ENCODE peak calls at places on chromosome 2, in four cellular contexts. One of them, this sample, is unnamed.

GRCh38 chr2:50345691-50346090 is 686.2 kb downstream of the NRXN1 start:
- DNase-seq in A673: no peak
- DNase-seq in AG10803: no peak
- DNase-seq in astrocyte: no peak
- DNase-seq in this sample: no peak

GRCh38 chr2:33502025-33502424 is 25.6 kb downstream of the RASGRP3 start:
- DNase-seq in AG10803: no peak
- DNase-seq in astrocyte: no peak
- DNase-seq in A673: no peak
- DNase-seq in this sample: no peak

GRCh38 chr2:181312515-181312927 is 144.7 kb upstream of the ITGA4 start:
- DNase-seq in A673: no peak
- DNase-seq in astrocyte: no peak
- DNase-seq in AG10803: no peak
- DNase-seq in this sample: no peak

GRCh38 chr2:5195636-5196035 is 496.5 kb upstream of the SOX11 start:
- DNase-seq in A673: no peak
- DNase-seq in AG10803: no peak
- DNase-seq in astrocyte: no peak
- DNase-seq in this sample: peak; percentile 58

GRCh38 chr2:212721026-212721451 is 182.4 kb upstream of the ERBB4 start:
- DNase-seq in AG10803: no peak
- DNase-seq in A673: no peak
- DNase-seq in astrocyte: no peak
- DNase-seq in this sample: no peak

GRCh38 chr2:109531221-109531620 is 82.5 kb downstream of the SEPTIN10 start:
- DNase-seq in AG10803: no peak
- DNase-seq in A673: no peak
- DNase-seq in astrocyte: no peak
- DNase-seq in this sample: no peak

GRCh38 chr2:16330571-16331351 is 334.9 kb downstream of the CYRIA start:
- DNase-seq in A673: no peak
- DNase-seq in AG10803: no peak
- DNase-seq in astrocyte: no peak
- DNase-seq in this sample: no peak

GRCh38 chr2:25825238-25825637 is 53.0 kb downstream of the ASXL2 start:
- DNase-seq in AG10803: no peak
- DNase-seq in A673: no peak
- DNase-seq in astrocyte: no peak
- DNase-seq in this sample: peak; percentile 49

GRCh38 chr2:43184339-43184895 is 42.0 kb downstream of the ZFP36L2 start:
- DNase-seq in A673: no peak
- DNase-seq in astrocyte: peak; percentile 94
- DNase-seq in AG10803: peak; percentile 76
- DNase-seq in this sample: peak; percentile 97

GRCh38 chr2:105470979-105471378 is 72.1 kb upstream of the FHL2 start:
- DNase-seq in astrocyte: no peak
- DNase-seq in A673: no peak
- DNase-seq in AG10803: no peak
- DNase-seq in this sample: no peak

GRCh38 chr2:65551528-65551927 is 119.1 kb upstream of the SPRED2 start:
- DNase-seq in A673: no peak
- DNase-seq in AG10803: no peak
- DNase-seq in astrocyte: no peak
- DNase-seq in this sample: no peak

GRCh38 chr2:149568138-149568537 is 19.4 kb downstream of the MMADHC start:
- DNase-seq in astrocyte: no peak
- DNase-seq in A673: no peak
- DNase-seq in AG10803: no peak
- DNase-seq in this sample: no peak

GRCh38 chr2:179104736-179105135 is 54.8 kb upstream of the CCDC141 start:
- DNase-seq in A673: no peak
- DNase-seq in astrocyte: peak; percentile 19
- DNase-seq in AG10803: no peak
- DNase-seq in this sample: peak; percentile 68

GRCh38 chr2:41903746-41904145 is 144.1 kb upstream of the PKDCC start:
- DNase-seq in AG10803: peak; percentile 60
- DNase-seq in A673: no peak
- DNase-seq in astrocyte: peak; percentile 42
- DNase-seq in this sample: no peak

GRCh38 chr2:232910376-232910775 is 40.3 kb downstream of the SNORC start:
- DNase-seq in AG10803: no peak
- DNase-seq in A673: no peak
- DNase-seq in astrocyte: no peak
- DNase-seq in this sample: no peak

GRCh38 chr2:69565431-69565839 is 78.1 kb downstream of the AAK1 start:
- DNase-seq in astrocyte: no peak
- DNase-seq in A673: peak; percentile 67
- DNase-seq in AG10803: no peak
- DNase-seq in this sample: peak; percentile 43

GRCh38 chr2:555164-555922 is 121.9 kb downstream of the TMEM18 start:
- DNase-seq in AG10803: no peak
- DNase-seq in astrocyte: no peak
- DNase-seq in A673: no peak
- DNase-seq in this sample: no peak

GRCh38 chr2:18891598-18892345 is 302.4 kb upstream of the NT5C1B start:
- DNase-seq in astrocyte: no peak
- DNase-seq in AG10803: peak; percentile 76
- DNase-seq in A673: no peak
- DNase-seq in this sample: no peak

GRCh38 chr2:120398051-120398960 is 52.4 kb downstream of the INHBB start:
- DNase-seq in AG10803: peak; percentile 59
- DNase-seq in A673: no peak
- DNase-seq in astrocyte: peak; percentile 47
- DNase-seq in this sample: peak; percentile 37

DNA sequence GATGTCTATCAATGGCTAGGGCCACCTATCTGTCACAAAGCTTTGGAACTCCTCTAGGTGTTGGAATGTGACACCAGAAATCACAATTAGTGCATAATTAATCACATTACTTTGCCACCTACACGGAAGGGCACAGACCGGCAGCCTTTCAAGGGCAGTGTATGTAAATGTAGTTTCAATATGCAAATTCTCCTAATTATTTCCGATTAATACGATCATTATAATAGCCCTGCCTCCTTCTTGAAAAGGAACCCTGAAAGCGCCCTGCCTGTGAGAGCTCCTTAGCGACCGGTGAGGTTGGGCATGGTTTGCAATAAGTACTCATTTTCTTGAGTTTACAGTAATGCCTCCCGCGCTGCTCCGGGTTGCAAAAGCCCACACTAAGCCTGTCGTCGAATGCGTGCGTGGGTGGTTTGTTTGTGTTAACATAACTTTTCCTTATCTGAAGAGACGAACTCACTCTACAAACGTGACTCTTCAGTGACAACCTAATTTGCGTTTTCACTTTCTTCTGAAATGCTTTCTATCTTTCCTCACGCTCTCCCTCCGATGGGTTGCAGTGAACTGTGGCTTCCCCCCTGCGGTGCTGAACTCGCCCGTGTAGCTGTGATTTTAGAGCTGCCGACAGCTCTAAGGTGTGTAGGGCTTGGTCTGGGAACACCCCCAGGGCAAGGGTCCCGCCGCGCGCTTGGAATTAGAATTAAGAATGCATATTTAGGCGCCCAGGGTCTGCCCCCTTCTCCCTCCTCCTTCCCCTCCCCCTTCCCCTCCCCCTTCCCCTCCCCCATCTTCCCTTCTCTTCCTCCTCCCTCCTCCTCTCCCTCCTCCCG is 710 bp upstream of the ID2 start:
- DNase-seq in A673: peak; percentile 89
- DNase-seq in AG10803: peak; percentile 80
- DNase-seq in astrocyte: peak; percentile 82
- DNase-seq in this sample: peak; percentile 69
- H3K4me3 ChIP-seq in A673: peak overlapping the region; percentile 62
- H3K4me3 ChIP-seq in AG10803: peak overlapping the region; percentile 74
- H3K4me3 ChIP-seq in astrocyte: peak overlapping the region; percentile 65
- H3K4me3 ChIP-seq in this sample: peak overlapping the region; percentile 65

DNA sequence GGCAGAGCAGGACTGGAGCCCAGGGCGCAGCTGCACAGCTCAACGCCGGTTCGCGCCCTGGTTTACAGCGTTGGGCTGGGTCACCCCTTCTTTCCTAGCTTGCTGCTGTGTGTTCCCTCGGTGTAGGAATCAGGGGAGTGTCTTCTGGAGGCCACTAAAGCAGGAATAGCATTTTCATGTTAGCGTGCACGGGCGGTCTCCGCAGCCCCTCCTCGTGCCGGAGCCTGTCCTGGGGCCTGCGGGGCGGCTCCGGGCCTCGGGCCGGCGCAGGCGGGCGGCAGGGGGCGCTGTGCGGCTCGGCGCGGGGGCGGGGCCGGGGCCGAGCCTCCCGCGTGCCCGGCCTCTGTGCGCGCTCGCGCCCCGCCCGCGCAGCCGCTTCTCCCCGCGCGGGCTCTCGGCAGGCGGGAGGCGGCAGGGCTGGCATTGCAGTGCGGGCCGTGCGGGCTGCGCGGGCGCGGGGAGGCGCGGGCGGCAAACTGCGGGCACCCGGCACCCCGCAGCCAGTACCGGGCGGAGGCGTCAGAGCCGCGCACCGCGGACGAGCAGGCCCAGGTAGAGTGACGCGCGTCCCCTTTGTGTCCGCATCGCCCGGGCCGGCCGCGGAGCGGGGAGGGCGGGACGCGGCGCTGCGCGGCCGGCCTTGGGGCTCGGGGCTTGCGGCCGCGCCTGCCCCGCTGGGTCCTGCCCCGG is at the start of gene RNF144A:
- DNase-seq in A673: peak; percentile 81
- DNase-seq in astrocyte: no peak
- DNase-seq in AG10803: peak; percentile 26
- DNase-seq in this sample: peak; percentile 44
- TF ChIP-seq CTCF in A673: peak; percentile 45
- TF ChIP-seq CTCF in astrocyte: peak; percentile 31
- TF ChIP-seq CTCF in AG10803: no peak
- TF ChIP-seq CTCF in this sample: peak; percentile 3

GRCh38 chr2:98827625-98828368 is 96.9 kb upstream of the MGAT4A start:
- DNase-seq in astrocyte: no peak
- DNase-seq in AG10803: no peak
- DNase-seq in A673: no peak
- DNase-seq in this sample: no peak

GRCh38 chr2:98830573-98831145 is 99.7 kb upstream of the MGAT4A start:
- DNase-seq in AG10803: no peak
- DNase-seq in astrocyte: no peak
- DNase-seq in A673: no peak
- DNase-seq in this sample: no peak

GRCh38 chr2:98828369-98828744 is 97.4 kb upstream of the MGAT4A start:
- DNase-seq in astrocyte: no peak
- DNase-seq in A673: no peak
- DNase-seq in AG10803: no peak
- DNase-seq in this sample: no peak

GRCh38 chr2:98829586-98830270 is 98.8 kb upstream of the MGAT4A start:
- DNase-seq in A673: no peak
- DNase-seq in astrocyte: no peak
- DNase-seq in AG10803: no peak
- DNase-seq in this sample: no peak

GRCh38 chr2:98828793-98829371 is 98.0 kb upstream of the MGAT4A start:
- DNase-seq in AG10803: no peak
- DNase-seq in astrocyte: no peak
- DNase-seq in A673: no peak
- DNase-seq in this sample: no peak
- H3K4me3 ChIP-seq in AG10803: no peak overlapping the region
- H3K4me3 ChIP-seq in astrocyte: no peak overlapping the region
- H3K4me3 ChIP-seq in A673: no peak overlapping the region
- H3K4me3 ChIP-seq in this sample: no peak overlapping the region

DNA sequence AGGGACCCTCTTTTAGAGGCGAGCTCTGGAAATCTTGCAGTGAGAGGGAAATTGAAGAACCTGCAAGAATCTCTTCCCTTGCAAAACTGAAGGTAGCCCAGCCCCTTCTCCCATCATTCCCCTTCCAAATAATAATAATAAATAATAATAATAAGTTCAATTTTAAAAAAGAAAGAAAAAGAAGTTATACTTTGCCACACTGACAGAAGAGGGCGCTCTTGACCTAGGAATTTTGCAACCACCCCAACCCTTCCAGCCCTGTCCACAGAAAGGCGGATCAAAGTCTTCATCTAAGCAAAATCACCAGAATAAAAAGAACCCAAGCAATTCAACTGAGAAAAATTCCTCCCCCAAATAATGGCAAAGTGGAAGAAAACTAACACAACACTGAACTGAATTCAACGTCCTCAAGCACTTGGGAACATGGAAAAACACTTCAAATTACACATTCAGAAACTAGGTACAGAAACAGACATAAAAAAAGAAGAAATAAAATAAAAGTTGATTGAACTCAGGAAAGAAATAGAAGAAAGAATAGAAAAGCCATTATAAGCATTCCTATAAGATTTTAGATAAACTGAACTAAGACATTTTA is 98.9 kb upstream of the GLS start:
- DNase-seq in A673: peak; percentile 75
- DNase-seq in astrocyte: peak; percentile 29
- DNase-seq in AG10803: peak; percentile 71
- DNase-seq in this sample: peak; percentile 71
- TF ChIP-seq CTCF in A673: peak; percentile 70
- TF ChIP-seq CTCF in astrocyte: peak; percentile 47
- TF ChIP-seq CTCF in AG10803: peak; percentile 68
- TF ChIP-seq CTCF in this sample: peak; percentile 64

DNA sequence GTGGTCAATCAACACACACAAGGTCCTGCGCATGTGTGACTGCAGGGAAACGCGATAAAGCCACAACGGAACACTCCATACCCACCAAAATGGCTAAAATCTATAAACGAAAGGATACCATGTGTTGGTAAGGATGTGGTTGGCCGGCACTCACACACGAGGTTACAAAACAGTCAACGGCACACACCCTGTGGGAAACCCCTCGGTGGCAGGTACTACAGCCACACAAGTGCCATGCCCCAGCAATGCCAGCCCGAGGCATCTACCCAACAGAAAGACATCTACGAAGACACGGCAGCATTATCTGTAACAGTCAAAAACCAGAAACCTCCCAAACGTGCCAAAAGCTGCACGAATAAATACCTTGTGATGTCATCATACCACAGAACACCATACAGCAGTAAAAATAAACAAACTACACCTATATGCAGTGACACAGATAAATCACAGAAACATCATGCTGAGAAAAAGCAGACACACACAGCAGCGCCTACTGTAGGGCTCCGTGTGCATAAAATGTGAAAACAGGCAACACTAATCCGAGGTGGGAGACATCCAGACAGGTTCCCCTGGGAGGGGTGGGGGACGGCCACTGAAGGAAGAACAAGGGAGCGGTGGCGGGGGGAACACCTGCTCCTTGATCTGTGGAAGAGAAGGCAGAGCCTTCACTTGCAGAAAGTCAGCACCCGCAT is 36.7 kb downstream of the HDAC4 start:
- DNase-seq in astrocyte: no peak
- DNase-seq in AG10803: no peak
- DNase-seq in A673: no peak
- DNase-seq in this sample: no peak
- H3K4me3 ChIP-seq in astrocyte: no peak overlapping the region
- H3K4me3 ChIP-seq in AG10803: no peak overlapping the region
- H3K4me3 ChIP-seq in A673: no peak overlapping the region
- H3K4me3 ChIP-seq in this sample: no peak overlapping the region

DNA sequence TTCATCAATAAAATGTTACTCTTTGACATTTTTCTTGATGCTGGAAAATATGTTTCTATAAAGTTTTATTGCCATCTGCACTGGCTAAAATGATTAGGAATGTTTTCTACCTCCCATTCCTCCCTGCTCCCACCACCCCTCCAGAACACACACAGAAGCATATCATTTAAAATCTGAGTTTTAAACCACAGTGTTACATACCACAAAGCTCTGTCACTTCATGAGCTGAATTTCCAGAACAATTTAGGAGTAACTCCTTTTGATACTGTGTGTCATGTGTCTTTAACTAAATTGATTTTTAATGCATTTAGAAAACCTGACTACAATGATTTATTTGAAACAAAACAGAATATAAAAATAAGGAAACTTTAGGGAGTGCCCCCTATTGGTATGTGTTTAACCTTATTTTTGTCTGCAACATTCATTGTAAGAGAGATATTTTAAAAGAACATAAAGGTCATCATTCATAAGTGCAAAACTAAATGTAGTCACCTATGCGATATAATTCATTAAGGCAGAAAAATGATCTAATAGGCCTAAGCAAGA is 52.0 kb downstream of the FEZ2 start:
- DNase-seq in astrocyte: no peak
- DNase-seq in A673: no peak
- DNase-seq in AG10803: no peak
- DNase-seq in this sample: no peak
- TF ChIP-seq CTCF in astrocyte: peak; percentile 13
- TF ChIP-seq CTCF in A673: peak; percentile 47
- TF ChIP-seq CTCF in AG10803: peak; percentile 18
- TF ChIP-seq CTCF in this sample: no peak